ENCODE peak calls at places on chromosomes 12 and 14, in seven cellular contexts. F, W, Q, B, M, N and K are unnamed samples. For H3K9me3, the result is how much of the 10 kb centered on the place peaks cover.

GRCh38 chr12:5171701-5172100 is 128.0 kb downstream of the KCNA5 start:
- DNase-seq in F (no peak), Q (no peak), B (no peak), W (no peak), M (peak), N (no peak), K (no peak)

GRCh38 chr14:71856199-71856919 is 75.9 kb upstream of the RGS6 start:
- DNase-seq in Q (no peak), F (peak), B (no peak), W (no peak), M (no peak), N (no peak), K (no peak)

GRCh38 chr14:71532349-71532748 is 399.9 kb upstream of the RGS6 start:
- DNase-seq in W (no peak), N (no peak), Q (no peak), F (no peak), B (no peak), M (no peak), K (no peak)

GRCh38 chr12:48069253-48069652 is 36.6 kb downstream of the SENP1 start:
- DNase-seq in M (no peak), Q (no peak), W (no peak), F (no peak), N (no peak), B (no peak), K (no peak)

GRCh38 chr12:26760657-26761293 is 72.2 kb downstream of the ITPR2 start:
- DNase-seq in N (no peak), Q (no peak), M (no peak), F (no peak), B (no peak), W (no peak), K (no peak)

GRCh38 chr12:90773526-90773925 is 181.4 kb downstream of the CCER1 start:
- DNase-seq in B (no peak), F (no peak), Q (no peak), W (no peak), N (no peak), M (no peak), K (no peak)

GRCh38 chr12:39646963-39647362 is 27.4 kb upstream of the ABCD2 start:
- DNase-seq in M (no peak), W (no peak), F (no peak), N (no peak), B (no peak), Q (no peak), K (no peak)

GRCh38 chr12:117363953-117364486 is 2.6 kb upstream of the NOS1 start:
- DNase-seq in B (no peak), M (no peak), W (no peak), Q (no peak), F (no peak), N (no peak), K (no peak)

GRCh38 chr12:54037360-54038259 is 4.8 kb downstream of the HOXC5 start:
- DNase-seq in N (no peak), W (no peak), F (no peak), B (no peak), Q (no peak), M (no peak), K (no peak)

GRCh38 chr14:76752744-76753143 is 8.5 kb upstream of the VASH1 start:
- DNase-seq in B (no peak), M (no peak), W (no peak), F (no peak), Q (no peak), N (no peak), K (no peak)

GRCh38 chr12:124233041-124233836 is 61.7 kb upstream of the RFLNA start:
- DNase-seq in F (no peak), W (no peak), B (no peak), Q (no peak), M (no peak), N (no peak), K (no peak)

GRCh38 chr12:131007031-131007793 is 53.5 kb downstream of the ADGRD1 start:
- DNase-seq in F (no peak), M (peak), Q (peak), N (no peak), W (peak), B (peak), K (peak)

GRCh38 chr14:65604535-65604934 is 192.0 kb downstream of the FUT8 start:
- DNase-seq in M (no peak), Q (no peak), W (no peak), N (no peak), F (no peak), B (no peak), K (no peak)

GRCh38 chr12:99383258-99383657 is 264.3 kb upstream of the GARIN6 start:
- DNase-seq in B (no peak), F (no peak), N (no peak), M (no peak), W (no peak), Q (no peak), K (no peak)

GRCh38 chr14:64337901-64338615 is 43.9 kb upstream of the ESR2 start:
- DNase-seq in M (peak), B (no peak), N (no peak), F (no peak), W (no peak), Q (peak), K (no peak)

GRCh38 chr12:97276198-97276580 is 186.4 kb upstream of the RMST start:
- DNase-seq in W (no peak), N (no peak), M (no peak), B (no peak), F (no peak), Q (no peak), K (no peak)

GRCh38 chr12:106226884-106227640 is 20.8 kb downstream of the CKAP4 start:
- DNase-seq in N (peak), B (no peak), Q (no peak), F (no peak), M (peak), W (no peak), K (no peak)

GRCh38 chr12:97912943-97913342 is 450.3 kb downstream of the RMST start:
- DNase-seq in N (no peak), M (no peak), B (peak), Q (no peak), W (no peak), F (no peak), K (no peak)

GRCh38 chr12:12156116-12156515 is 85.4 kb downstream of the BCL2L14 start:
- DNase-seq in Q (no peak), F (no peak), B (no peak), W (no peak), N (no peak), M (no peak), K (no peak)
- H3K4me3 ChIP-seq in Q (no peak), F (no peak), B (no peak), W (no peak), N (no peak), M (no peak), K (no peak)

GRCh38 chr12:108580531-108580930 is 17.4 kb downstream of the TMEM119 start:
- DNase-seq in Q (no peak), M (no peak), B (no peak), F (no peak), W (no peak), N (no peak), K (no peak)
- H3K27ac ChIP-seq in Q (peak), M (no peak), B (no peak), F (no peak), W (no peak), N (no peak), K (peak)

GRCh38 chr12:109608270-109608669 is 34.7 kb downstream of the MVK start:
- DNase-seq in M (no peak), B (no peak), Q (no peak), F (no peak), N (no peak), W (no peak), K (no peak)
- H3K9me3 ChIP-seq in M (under half), B (under half), Q (under half), F (under half), N (under half), W (under half), K (under half)

DNA sequence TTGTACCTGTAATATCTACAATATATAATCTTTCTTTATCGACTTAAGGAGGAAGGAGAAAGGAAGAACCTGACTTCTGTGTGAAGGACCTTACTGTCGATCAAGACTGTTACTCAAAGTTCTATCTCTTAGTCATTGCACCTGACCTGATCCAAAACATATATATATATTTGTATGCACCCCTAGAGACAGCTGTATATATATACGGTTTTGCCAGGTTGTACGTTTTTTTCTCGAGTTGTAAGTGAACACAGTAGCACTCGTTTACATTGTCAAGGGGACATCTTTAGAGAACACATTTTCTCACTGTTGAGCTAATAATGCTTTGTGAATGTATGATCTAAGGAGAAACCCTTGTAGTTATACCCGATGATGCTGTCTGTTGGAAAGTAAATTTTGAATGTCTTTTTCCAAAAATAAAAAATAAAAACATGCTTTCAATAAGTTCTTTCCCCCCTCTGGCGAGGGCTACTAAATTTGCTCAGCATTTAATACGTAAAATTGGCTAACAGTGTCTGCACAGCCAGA is 536 bp upstream of the SLC35E3 start:
- DNase-seq in W (no peak), F (no peak), N (no peak), Q (no peak), B (no peak), M (no peak), K (no peak)
- H3K4me3 ChIP-seq in W (peak), F (peak), N (peak), Q (peak), B (peak), M (peak), K (peak)

DNA sequence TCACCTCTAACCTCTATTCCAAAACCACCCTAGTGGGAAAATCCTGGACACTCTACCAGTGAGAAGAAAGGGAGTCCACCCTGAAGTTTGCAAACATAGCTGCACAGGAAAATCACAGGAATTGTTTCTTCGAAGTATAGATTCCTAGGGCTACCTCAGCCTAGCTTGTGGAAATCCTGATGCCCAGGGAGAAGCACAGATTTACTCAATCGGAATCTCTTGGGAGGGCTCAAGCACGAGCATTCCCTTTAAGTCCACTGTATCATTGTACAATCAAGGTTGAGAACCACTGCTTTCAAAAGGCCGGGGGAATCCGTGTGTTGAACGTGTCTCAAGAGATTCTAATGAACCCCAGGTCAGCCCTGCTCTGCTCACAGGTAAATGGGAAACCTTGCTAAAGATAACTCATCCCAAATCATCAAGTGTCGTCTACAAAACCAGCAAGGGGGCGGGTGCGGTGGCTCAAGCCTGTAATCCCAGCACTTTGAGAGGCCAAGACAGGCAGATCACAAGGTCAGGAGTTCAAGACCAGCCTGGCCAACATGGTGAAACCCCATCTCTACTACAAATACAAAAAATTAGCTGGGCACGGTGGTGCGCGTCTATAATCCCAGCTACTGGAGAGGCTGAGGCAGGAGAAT is 34.1 kb upstream of the PLEKHG6 start:
- DNase-seq in F (no peak), W (no peak), Q (peak), B (no peak), M (no peak), N (no peak), K (no peak)
- H3K27ac ChIP-seq in F (no peak), W (no peak), Q (no peak), B (no peak), M (no peak), N (no peak), K (no peak)

DNA sequence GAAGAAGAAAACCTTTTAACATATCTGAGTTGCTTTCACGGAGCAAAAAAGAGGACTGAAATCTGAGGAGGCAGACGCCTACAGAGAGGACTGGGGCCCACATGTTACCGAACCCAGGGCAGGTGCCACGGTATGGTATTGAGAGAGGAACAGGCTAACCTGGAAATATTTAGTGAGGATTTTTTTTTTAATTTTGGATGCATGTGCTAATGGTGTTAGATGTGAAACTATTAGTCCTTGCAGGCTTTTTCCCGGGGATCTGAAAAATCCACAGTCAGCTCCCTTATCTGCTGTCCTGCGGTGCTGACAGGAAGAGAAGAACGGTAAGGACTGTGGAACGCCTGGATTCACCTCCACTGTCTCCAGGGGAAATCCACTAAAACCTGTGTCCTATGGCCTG is 819.7 kb downstream of the TMEM121 start:
- DNase-seq in Q (no peak), M (no peak), F (no peak), B (no peak), N (no peak), W (no peak), K (no peak)
- H3K9me3 ChIP-seq in Q (under half), M (under half), F (under half), B (under half), N (under half), W (under half), K (under half)